ENCODE peak calls at places on chromosome 13, in eight cellular contexts. One of them, this sample, is unnamed. For H3K9me3 and H3K4me1, the result is how much of the 10 kb centered on the place peaks cover.

GRCh38 chr13:80783926-80784325 is 443.0 kb upstream of the SPRY2 start:
- DNase-seq in psoas muscle: no peak
- DNase-seq in IMR-90: no peak
- DNase-seq in CD8-positive, alpha-beta memory T cell: no peak
- DNase-seq in gastrocnemius medialis: no peak
- DNase-seq in tibial artery: no peak
- DNase-seq in CD4-positive, alpha-beta memory T cell: no peak
- DNase-seq in aorta: no peak
- DNase-seq in this sample: no peak

GRCh38 chr13:98454389-98454881 is 122.5 kb downstream of the STK24 start:
- DNase-seq in psoas muscle: peak
- DNase-seq in IMR-90: peak
- DNase-seq in CD8-positive, alpha-beta memory T cell: no peak
- DNase-seq in gastrocnemius medialis: no peak
- DNase-seq in tibial artery: peak
- DNase-seq in CD4-positive, alpha-beta memory T cell: no peak
- DNase-seq in aorta: no peak
- DNase-seq in this sample: no peak

GRCh38 chr13:42821437-42821836 is 40.1 kb downstream of the FAM216B start:
- DNase-seq in psoas muscle: no peak
- DNase-seq in IMR-90: peak
- DNase-seq in CD8-positive, alpha-beta memory T cell: no peak
- DNase-seq in gastrocnemius medialis: no peak
- DNase-seq in tibial artery: no peak
- DNase-seq in CD4-positive, alpha-beta memory T cell: no peak
- DNase-seq in aorta: no peak
- DNase-seq in this sample: no peak

GRCh38 chr13:51731759-51732158 is 72.2 kb downstream of the DHRS12 start:
- DNase-seq in psoas muscle: no peak
- DNase-seq in IMR-90: peak
- DNase-seq in CD8-positive, alpha-beta memory T cell: no peak
- DNase-seq in gastrocnemius medialis: no peak
- DNase-seq in tibial artery: no peak
- DNase-seq in CD4-positive, alpha-beta memory T cell: no peak
- DNase-seq in aorta: no peak
- DNase-seq in this sample: no peak

GRCh38 chr13:80363890-80364503 is 23.1 kb upstream of the SPRY2 start:
- DNase-seq in psoas muscle: no peak
- DNase-seq in IMR-90: peak
- DNase-seq in CD8-positive, alpha-beta memory T cell: no peak
- DNase-seq in gastrocnemius medialis: no peak
- DNase-seq in tibial artery: no peak
- DNase-seq in CD4-positive, alpha-beta memory T cell: no peak
- DNase-seq in aorta: no peak
- DNase-seq in this sample: no peak

GRCh38 chr13:43787998-43788397 is 1.2 kb upstream of the ENOX1 start:
- DNase-seq in psoas muscle: no peak
- DNase-seq in IMR-90: peak
- DNase-seq in CD8-positive, alpha-beta memory T cell: no peak
- DNase-seq in gastrocnemius medialis: no peak
- DNase-seq in tibial artery: no peak
- DNase-seq in CD4-positive, alpha-beta memory T cell: no peak
- DNase-seq in aorta: no peak
- DNase-seq in this sample: no peak

GRCh38 chr13:76512676-76513277 is 373.4 kb downstream of the KCTD12 start:
- DNase-seq in psoas muscle: no peak
- DNase-seq in IMR-90: peak
- DNase-seq in CD8-positive, alpha-beta memory T cell: no peak
- DNase-seq in gastrocnemius medialis: no peak
- DNase-seq in tibial artery: no peak
- DNase-seq in CD4-positive, alpha-beta memory T cell: no peak
- DNase-seq in aorta: no peak
- DNase-seq in this sample: no peak

GRCh38 chr13:109698779-109699178 is 87.6 kb downstream of the IRS2 start:
- DNase-seq in psoas muscle: no peak
- DNase-seq in IMR-90: peak
- DNase-seq in CD8-positive, alpha-beta memory T cell: no peak
- DNase-seq in gastrocnemius medialis: no peak
- DNase-seq in tibial artery: no peak
- DNase-seq in CD4-positive, alpha-beta memory T cell: no peak
- DNase-seq in aorta: no peak
- DNase-seq in this sample: no peak

GRCh38 chr13:47708386-47708785 is 292.7 kb downstream of the SUCLA2 start:
- DNase-seq in psoas muscle: no peak
- DNase-seq in IMR-90: peak
- DNase-seq in CD8-positive, alpha-beta memory T cell: no peak
- DNase-seq in gastrocnemius medialis: no peak
- DNase-seq in tibial artery: no peak
- DNase-seq in CD4-positive, alpha-beta memory T cell: no peak
- DNase-seq in aorta: no peak
- DNase-seq in this sample: no peak

GRCh38 chr13:105338773-105339172 is 1196.7 kb downstream of the EFNB2 start:
- DNase-seq in psoas muscle: no peak
- DNase-seq in IMR-90: no peak
- DNase-seq in CD8-positive, alpha-beta memory T cell: no peak
- DNase-seq in gastrocnemius medialis: no peak
- DNase-seq in tibial artery: no peak
- DNase-seq in CD4-positive, alpha-beta memory T cell: no peak
- DNase-seq in aorta: no peak
- DNase-seq in this sample: no peak

GRCh38 chr13:105336706-105337582 is 1198.5 kb downstream of the EFNB2 start:
- DNase-seq in psoas muscle: no peak
- DNase-seq in IMR-90: peak
- DNase-seq in CD8-positive, alpha-beta memory T cell: no peak
- DNase-seq in gastrocnemius medialis: no peak
- DNase-seq in tibial artery: no peak
- DNase-seq in CD4-positive, alpha-beta memory T cell: no peak
- DNase-seq in aorta: no peak
- DNase-seq in this sample: peak

GRCh38 chr13:105338044-105338443 is 1197.4 kb downstream of the EFNB2 start:
- DNase-seq in psoas muscle: no peak
- DNase-seq in IMR-90: no peak
- DNase-seq in CD8-positive, alpha-beta memory T cell: no peak
- DNase-seq in gastrocnemius medialis: no peak
- DNase-seq in tibial artery: no peak
- DNase-seq in CD4-positive, alpha-beta memory T cell: no peak
- DNase-seq in aorta: no peak
- DNase-seq in this sample: no peak

GRCh38 chr13:105333416-105333815 is 1202.0 kb downstream of the EFNB2 start:
- DNase-seq in psoas muscle: no peak
- DNase-seq in IMR-90: peak
- DNase-seq in CD8-positive, alpha-beta memory T cell: no peak
- DNase-seq in gastrocnemius medialis: no peak
- DNase-seq in tibial artery: no peak
- DNase-seq in CD4-positive, alpha-beta memory T cell: no peak
- DNase-seq in aorta: no peak
- DNase-seq in this sample: no peak

GRCh38 chr13:105334211-105334610 is 1201.3 kb downstream of the EFNB2 start:
- DNase-seq in psoas muscle: no peak
- DNase-seq in IMR-90: peak
- DNase-seq in CD8-positive, alpha-beta memory T cell: no peak
- DNase-seq in gastrocnemius medialis: no peak
- DNase-seq in tibial artery: no peak
- DNase-seq in CD4-positive, alpha-beta memory T cell: no peak
- DNase-seq in aorta: no peak
- DNase-seq in this sample: no peak
- H3K27ac ChIP-seq in psoas muscle: no peak
- H3K27ac ChIP-seq in IMR-90: peak
- H3K27ac ChIP-seq in CD8-positive, alpha-beta memory T cell: no peak
- H3K27ac ChIP-seq in gastrocnemius medialis: no peak
- H3K27ac ChIP-seq in tibial artery: peak
- H3K27ac ChIP-seq in CD4-positive, alpha-beta memory T cell: no peak
- H3K27ac ChIP-seq in aorta: peak
- H3K27ac ChIP-seq in this sample: no peak

DNA sequence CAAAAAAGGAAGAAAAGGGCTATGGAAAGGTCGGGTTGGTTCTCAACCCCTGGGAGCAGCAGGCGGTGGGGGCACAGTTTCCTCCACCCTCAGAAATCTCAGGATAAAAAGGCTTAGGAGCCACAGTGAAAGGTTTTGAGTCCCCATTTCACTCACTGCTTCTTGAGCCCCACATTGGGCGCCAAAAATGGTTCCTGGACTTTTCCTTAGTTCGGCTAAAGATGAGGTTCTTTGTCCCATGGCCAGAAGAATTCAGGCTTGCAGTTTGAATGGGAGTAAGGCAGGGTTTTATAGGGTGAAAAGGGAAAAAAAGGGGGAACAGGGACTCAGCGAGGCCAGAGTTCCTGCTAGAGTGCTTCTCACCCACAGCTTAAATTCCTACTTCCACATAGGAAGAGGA is 179.5 kb downstream of the GGACT start:
- DNase-seq in psoas muscle: no peak
- DNase-seq in IMR-90: peak
- DNase-seq in CD8-positive, alpha-beta memory T cell: no peak
- DNase-seq in gastrocnemius medialis: no peak
- DNase-seq in tibial artery: no peak
- DNase-seq in CD4-positive, alpha-beta memory T cell: no peak
- DNase-seq in aorta: no peak
- DNase-seq in this sample: no peak
- H3K9me3 ChIP-seq in psoas muscle: under half
- H3K9me3 ChIP-seq in IMR-90: under half
- H3K9me3 ChIP-seq in CD8-positive, alpha-beta memory T cell: under half
- H3K9me3 ChIP-seq in gastrocnemius medialis: under half
- H3K9me3 ChIP-seq in tibial artery: under half
- H3K9me3 ChIP-seq in CD4-positive, alpha-beta memory T cell: under half
- H3K9me3 ChIP-seq in aorta: under half
- H3K9me3 ChIP-seq in this sample: half or more

DNA sequence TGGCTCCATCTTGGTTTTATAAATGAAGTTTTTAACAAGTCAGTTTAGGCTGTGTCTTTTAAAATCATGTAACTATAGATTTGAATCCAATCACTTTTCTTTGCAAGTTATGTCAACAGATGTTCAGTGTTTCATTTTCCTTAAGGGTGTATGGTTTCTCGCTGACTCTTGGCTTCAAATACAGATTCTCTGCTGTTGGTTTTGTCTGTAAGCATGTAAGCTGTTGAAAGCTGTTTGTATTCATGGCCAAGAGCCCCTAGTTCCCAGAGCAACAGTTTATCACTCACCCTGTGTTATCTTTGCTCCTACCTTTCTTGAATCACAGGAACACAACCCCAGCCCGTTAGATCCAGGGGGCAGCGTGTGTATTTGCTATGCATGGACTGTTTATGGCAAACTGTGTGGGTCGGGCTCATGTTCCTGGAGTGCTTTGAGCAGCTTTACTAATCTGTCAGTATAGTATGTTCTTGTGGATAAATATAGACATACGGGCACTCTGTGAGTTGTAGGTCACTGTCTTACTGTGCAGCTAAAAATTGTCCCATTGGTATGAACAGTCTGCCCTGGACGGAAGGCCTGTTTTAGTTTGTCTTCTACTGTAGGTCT is 28.8 kb downstream of the FRY start:
- DNase-seq in psoas muscle: no peak
- DNase-seq in IMR-90: peak
- DNase-seq in CD8-positive, alpha-beta memory T cell: no peak
- DNase-seq in gastrocnemius medialis: peak
- DNase-seq in tibial artery: no peak
- DNase-seq in CD4-positive, alpha-beta memory T cell: no peak
- DNase-seq in aorta: no peak
- DNase-seq in this sample: no peak
- H3K4me1 ChIP-seq in psoas muscle: half or more
- H3K4me1 ChIP-seq in IMR-90: under half
- H3K4me1 ChIP-seq in CD8-positive, alpha-beta memory T cell: under half
- H3K4me1 ChIP-seq in gastrocnemius medialis: half or more
- H3K4me1 ChIP-seq in tibial artery: half or more
- H3K4me1 ChIP-seq in CD4-positive, alpha-beta memory T cell: under half
- H3K4me1 ChIP-seq in aorta: under half
- H3K4me1 ChIP-seq in this sample: under half

GRCh38 chr13:29125145-29125933 is 305.2 kb downstream of the MTUS2 start:
- DNase-seq in psoas muscle: no peak
- DNase-seq in IMR-90: no peak
- DNase-seq in CD8-positive, alpha-beta memory T cell: no peak
- DNase-seq in gastrocnemius medialis: no peak
- DNase-seq in tibial artery: no peak
- DNase-seq in CD4-positive, alpha-beta memory T cell: peak
- DNase-seq in aorta: no peak
- DNase-seq in this sample: no peak
- H3K27ac ChIP-seq in psoas muscle: no peak
- H3K27ac ChIP-seq in IMR-90: no peak
- H3K27ac ChIP-seq in CD8-positive, alpha-beta memory T cell: peak
- H3K27ac ChIP-seq in gastrocnemius medialis: no peak
- H3K27ac ChIP-seq in tibial artery: no peak
- H3K27ac ChIP-seq in CD4-positive, alpha-beta memory T cell: peak
- H3K27ac ChIP-seq in aorta: no peak
- H3K27ac ChIP-seq in this sample: no peak

GRCh38 chr13:18964942-18965341 is 216.7 kb downstream of the TUBA3C start:
- DNase-seq in psoas muscle: no peak
- DNase-seq in IMR-90: no peak
- DNase-seq in CD8-positive, alpha-beta memory T cell: no peak
- DNase-seq in gastrocnemius medialis: no peak
- DNase-seq in tibial artery: peak
- DNase-seq in CD4-positive, alpha-beta memory T cell: no peak
- DNase-seq in aorta: no peak
- DNase-seq in this sample: no peak
- H3K9me3 ChIP-seq in psoas muscle: under half
- H3K9me3 ChIP-seq in IMR-90: under half
- H3K9me3 ChIP-seq in CD8-positive, alpha-beta memory T cell: under half
- H3K9me3 ChIP-seq in gastrocnemius medialis: under half
- H3K9me3 ChIP-seq in tibial artery: under half
- H3K9me3 ChIP-seq in CD4-positive, alpha-beta memory T cell: under half
- H3K9me3 ChIP-seq in aorta: under half
- H3K9me3 ChIP-seq in this sample: under half

GRCh38 chr13:21164631-21165030 is 11.7 kb downstream of the SKA3 start:
- DNase-seq in psoas muscle: no peak
- DNase-seq in IMR-90: peak
- DNase-seq in CD8-positive, alpha-beta memory T cell: no peak
- DNase-seq in gastrocnemius medialis: no peak
- DNase-seq in tibial artery: no peak
- DNase-seq in CD4-positive, alpha-beta memory T cell: no peak
- DNase-seq in aorta: no peak
- DNase-seq in this sample: no peak
- H3K4me1 ChIP-seq in psoas muscle: under half
- H3K4me1 ChIP-seq in IMR-90: under half
- H3K4me1 ChIP-seq in CD8-positive, alpha-beta memory T cell: under half
- H3K4me1 ChIP-seq in gastrocnemius medialis: under half
- H3K4me1 ChIP-seq in tibial artery: under half
- H3K4me1 ChIP-seq in CD4-positive, alpha-beta memory T cell: under half
- H3K4me1 ChIP-seq in aorta: under half
- H3K4me1 ChIP-seq in this sample: under half

DNA sequence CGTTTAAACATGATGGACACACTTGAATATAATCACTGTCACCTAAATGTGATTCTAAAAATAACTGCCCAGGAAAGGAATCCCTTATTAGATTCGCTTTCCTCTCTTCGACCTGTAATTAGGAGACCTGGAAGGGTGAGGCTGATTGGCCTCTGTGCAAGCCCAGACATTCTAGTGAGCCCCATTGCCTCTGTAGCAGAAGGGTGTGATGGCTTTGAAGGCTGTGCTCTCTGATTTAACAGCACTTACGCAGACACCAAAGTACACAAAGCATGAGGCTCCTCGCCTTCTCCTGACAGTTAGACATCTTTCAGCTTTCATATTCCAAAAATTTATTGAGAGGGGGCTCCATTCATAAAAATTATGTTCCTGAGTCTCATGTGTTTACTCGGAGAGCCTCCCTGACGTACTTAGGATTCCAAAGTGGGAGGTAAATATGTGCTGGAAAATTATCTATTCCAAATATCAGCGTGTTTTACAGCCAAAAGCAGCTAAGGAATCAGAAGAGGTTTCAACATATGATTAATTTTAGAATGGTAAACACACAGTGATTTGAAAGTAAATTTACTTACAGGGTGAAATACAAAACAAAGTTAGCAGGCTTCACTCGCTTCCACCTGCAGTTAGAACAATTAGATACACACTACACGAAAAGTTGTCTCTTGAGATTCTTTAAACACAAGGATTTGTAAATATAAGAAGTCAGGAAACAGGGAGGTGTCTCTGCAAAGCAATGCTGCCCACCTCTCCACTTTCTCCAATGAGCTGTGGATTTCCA is 314.0 kb upstream of the NBEA start:
- DNase-seq in psoas muscle: no peak
- DNase-seq in IMR-90: no peak
- DNase-seq in CD8-positive, alpha-beta memory T cell: no peak
- DNase-seq in gastrocnemius medialis: no peak
- DNase-seq in tibial artery: no peak
- DNase-seq in CD4-positive, alpha-beta memory T cell: no peak
- DNase-seq in aorta: no peak
- DNase-seq in this sample: no peak
- H3K27ac ChIP-seq in psoas muscle: no peak
- H3K27ac ChIP-seq in IMR-90: no peak
- H3K27ac ChIP-seq in CD8-positive, alpha-beta memory T cell: no peak
- H3K27ac ChIP-seq in gastrocnemius medialis: no peak
- H3K27ac ChIP-seq in tibial artery: no peak
- H3K27ac ChIP-seq in CD4-positive, alpha-beta memory T cell: no peak
- H3K27ac ChIP-seq in aorta: no peak
- H3K27ac ChIP-seq in this sample: no peak